ENCODE peak calls at places on chromosomes 5 and 9, in five cellular contexts. One of them, this sample, is unnamed.

GRCh38 chr9:98226516-98226915 is 28.9 kb downstream of the TBC1D2 start:
- DNase-seq in HFFc6: no peak
- DNase-seq in upper lobe of right lung: no peak
- DNase-seq in iPS-NIHi11: no peak
- DNase-seq in activated CD4-positive, alpha-beta memory T cell treated with anti-CD3 and anti-CD28 coated beads, Interleukin-2, amount 10 ng/mL, durations not matched to agents 7 days and 5 days: no peak
- DNase-seq in this sample: no peak

GRCh38 chr9:87615547-87616148 is 110.3 kb upstream of the CTSL start:
- DNase-seq in HFFc6: no peak
- DNase-seq in iPS-NIHi11: no peak
- DNase-seq in upper lobe of right lung: no peak
- DNase-seq in activated CD4-positive, alpha-beta memory T cell treated with anti-CD3 and anti-CD28 coated beads, Interleukin-2, amount 10 ng/mL, durations not matched to agents 7 days and 5 days: no peak
- DNase-seq in this sample: peak; percentile 73

GRCh38 chr5:106094128-106094726 is 1576.5 kb downstream of the EFNA5 start:
- DNase-seq in HFFc6: no peak
- DNase-seq in activated CD4-positive, alpha-beta memory T cell treated with anti-CD3 and anti-CD28 coated beads, Interleukin-2, amount 10 ng/mL, durations not matched to agents 7 days and 5 days: no peak
- DNase-seq in iPS-NIHi11: peak; percentile 23
- DNase-seq in upper lobe of right lung: no peak
- DNase-seq in this sample: no peak

GRCh38 chr5:143261748-143262392 is 141.6 kb downstream of the NR3C1 start:
- DNase-seq in iPS-NIHi11: no peak
- DNase-seq in HFFc6: peak; percentile 68
- DNase-seq in upper lobe of right lung: no peak
- DNase-seq in activated CD4-positive, alpha-beta memory T cell treated with anti-CD3 and anti-CD28 coated beads, Interleukin-2, amount 10 ng/mL, durations not matched to agents 7 days and 5 days: no peak
- DNase-seq in this sample: peak; percentile 84

GRCh38 chr9:34492051-34492450 is 30.7 kb downstream of the ENHO start:
- DNase-seq in upper lobe of right lung: no peak
- DNase-seq in iPS-NIHi11: peak; percentile 56
- DNase-seq in HFFc6: no peak
- DNase-seq in activated CD4-positive, alpha-beta memory T cell treated with anti-CD3 and anti-CD28 coated beads, Interleukin-2, amount 10 ng/mL, durations not matched to agents 7 days and 5 days: no peak
- DNase-seq in this sample: no peak

GRCh38 chr5:100517301-100517974 is 17.7 kb upstream of the FAM174A start:
- DNase-seq in upper lobe of right lung: peak; percentile 90
- DNase-seq in activated CD4-positive, alpha-beta memory T cell treated with anti-CD3 and anti-CD28 coated beads, Interleukin-2, amount 10 ng/mL, durations not matched to agents 7 days and 5 days: no peak
- DNase-seq in iPS-NIHi11: peak; percentile 33
- DNase-seq in HFFc6: no peak
- DNase-seq in this sample: no peak

GRCh38 chr9:70352356-70352755 is 62.1 kb downstream of the KLF9 start:
- DNase-seq in upper lobe of right lung: no peak
- DNase-seq in HFFc6: peak; percentile 23
- DNase-seq in iPS-NIHi11: no peak
- DNase-seq in activated CD4-positive, alpha-beta memory T cell treated with anti-CD3 and anti-CD28 coated beads, Interleukin-2, amount 10 ng/mL, durations not matched to agents 7 days and 5 days: no peak
- DNase-seq in this sample: no peak

GRCh38 chr5:172187118-172188032 is 649 bp downstream of the STK10 start:
- DNase-seq in activated CD4-positive, alpha-beta memory T cell treated with anti-CD3 and anti-CD28 coated beads, Interleukin-2, amount 10 ng/mL, durations not matched to agents 7 days and 5 days: peak; percentile 78
- DNase-seq in HFFc6: peak; percentile 81
- DNase-seq in upper lobe of right lung: peak; percentile 84
- DNase-seq in iPS-NIHi11: no peak
- DNase-seq in this sample: peak; percentile 70

GRCh38 chr9:121073038-121073437 is 1.7 kb upstream of the CNTRL start:
- DNase-seq in iPS-NIHi11: no peak
- DNase-seq in activated CD4-positive, alpha-beta memory T cell treated with anti-CD3 and anti-CD28 coated beads, Interleukin-2, amount 10 ng/mL, durations not matched to agents 7 days and 5 days: no peak
- DNase-seq in HFFc6: peak; percentile 30
- DNase-seq in upper lobe of right lung: no peak
- DNase-seq in this sample: no peak

GRCh38 chr9:70602364-70603019 is 188.0 kb upstream of the KLF9 start:
- DNase-seq in activated CD4-positive, alpha-beta memory T cell treated with anti-CD3 and anti-CD28 coated beads, Interleukin-2, amount 10 ng/mL, durations not matched to agents 7 days and 5 days: peak; percentile 50
- DNase-seq in HFFc6: peak; percentile 83
- DNase-seq in upper lobe of right lung: no peak
- DNase-seq in iPS-NIHi11: peak; percentile 75
- DNase-seq in this sample: peak; percentile 62

GRCh38 chr9:133558191-133559126 is 24.0 kb downstream of the ADAMTSL2 start:
- DNase-seq in iPS-NIHi11: peak; percentile 67
- DNase-seq in activated CD4-positive, alpha-beta memory T cell treated with anti-CD3 and anti-CD28 coated beads, Interleukin-2, amount 10 ng/mL, durations not matched to agents 7 days and 5 days: no peak
- DNase-seq in HFFc6: peak; percentile 76
- DNase-seq in upper lobe of right lung: no peak
- DNase-seq in this sample: peak; percentile 47

GRCh38 chr9:13213337-13213736 is 66.2 kb downstream of the MPDZ start:
- DNase-seq in HFFc6: peak; percentile 21
- DNase-seq in activated CD4-positive, alpha-beta memory T cell treated with anti-CD3 and anti-CD28 coated beads, Interleukin-2, amount 10 ng/mL, durations not matched to agents 7 days and 5 days: no peak
- DNase-seq in iPS-NIHi11: no peak
- DNase-seq in upper lobe of right lung: no peak
- DNase-seq in this sample: peak; percentile 28

GRCh38 chr5:101977729-101978345 is 318.2 kb downstream of the SLCO4C1 start:
- DNase-seq in upper lobe of right lung: no peak
- DNase-seq in iPS-NIHi11: peak; percentile 71
- DNase-seq in activated CD4-positive, alpha-beta memory T cell treated with anti-CD3 and anti-CD28 coated beads, Interleukin-2, amount 10 ng/mL, durations not matched to agents 7 days and 5 days: no peak
- DNase-seq in HFFc6: peak; percentile 25
- DNase-seq in this sample: peak; percentile 27

GRCh38 chr5:96381526-96381925 is 51.5 kb downstream of the PCSK1 start:
- DNase-seq in HFFc6: no peak
- DNase-seq in activated CD4-positive, alpha-beta memory T cell treated with anti-CD3 and anti-CD28 coated beads, Interleukin-2, amount 10 ng/mL, durations not matched to agents 7 days and 5 days: no peak
- DNase-seq in iPS-NIHi11: no peak
- DNase-seq in upper lobe of right lung: no peak
- DNase-seq in this sample: no peak

GRCh38 chr5:83048277-83048676 is 28.9 kb downstream of the TMEM167A start:
- DNase-seq in iPS-NIHi11: no peak
- DNase-seq in upper lobe of right lung: no peak
- DNase-seq in HFFc6: no peak
- DNase-seq in activated CD4-positive, alpha-beta memory T cell treated with anti-CD3 and anti-CD28 coated beads, Interleukin-2, amount 10 ng/mL, durations not matched to agents 7 days and 5 days: no peak
- DNase-seq in this sample: no peak

GRCh38 chr5:115847290-115847689 is 5.6 kb downstream of the AP3S1 start:
- DNase-seq in iPS-NIHi11: no peak
- DNase-seq in upper lobe of right lung: no peak
- DNase-seq in HFFc6: no peak
- DNase-seq in activated CD4-positive, alpha-beta memory T cell treated with anti-CD3 and anti-CD28 coated beads, Interleukin-2, amount 10 ng/mL, durations not matched to agents 7 days and 5 days: no peak
- DNase-seq in this sample: no peak

GRCh38 chr9:83034587-83034986 is 28.4 kb downstream of the RASEF start:
- DNase-seq in upper lobe of right lung: no peak
- DNase-seq in activated CD4-positive, alpha-beta memory T cell treated with anti-CD3 and anti-CD28 coated beads, Interleukin-2, amount 10 ng/mL, durations not matched to agents 7 days and 5 days: no peak
- DNase-seq in iPS-NIHi11: no peak
- DNase-seq in HFFc6: peak; percentile 28
- DNase-seq in this sample: peak; percentile 85

GRCh38 chr9:73565026-73565425 is 413.4 kb downstream of the ANXA1 start:
- DNase-seq in iPS-NIHi11: no peak
- DNase-seq in upper lobe of right lung: no peak
- DNase-seq in HFFc6: no peak
- DNase-seq in activated CD4-positive, alpha-beta memory T cell treated with anti-CD3 and anti-CD28 coated beads, Interleukin-2, amount 10 ng/mL, durations not matched to agents 7 days and 5 days: no peak
- DNase-seq in this sample: no peak

GRCh38 chr5:123554601-123555000 is 42.6 kb downstream of the CSNK1G3 start:
- DNase-seq in upper lobe of right lung: no peak
- DNase-seq in activated CD4-positive, alpha-beta memory T cell treated with anti-CD3 and anti-CD28 coated beads, Interleukin-2, amount 10 ng/mL, durations not matched to agents 7 days and 5 days: no peak
- DNase-seq in HFFc6: no peak
- DNase-seq in iPS-NIHi11: no peak
- DNase-seq in this sample: no peak

GRCh38 chr9:96688215-96688614 is 33.1 kb upstream of the PRXL2C start:
- DNase-seq in HFFc6: no peak
- DNase-seq in upper lobe of right lung: no peak
- DNase-seq in iPS-NIHi11: no peak
- DNase-seq in activated CD4-positive, alpha-beta memory T cell treated with anti-CD3 and anti-CD28 coated beads, Interleukin-2, amount 10 ng/mL, durations not matched to agents 7 days and 5 days: no peak
- DNase-seq in this sample: no peak

GRCh38 chr9:73149371-73150067 is 2.1 kb upstream of the ANXA1 start:
- DNase-seq in iPS-NIHi11: no peak
- DNase-seq in HFFc6: peak; percentile 85
- DNase-seq in activated CD4-positive, alpha-beta memory T cell treated with anti-CD3 and anti-CD28 coated beads, Interleukin-2, amount 10 ng/mL, durations not matched to agents 7 days and 5 days: no peak
- DNase-seq in upper lobe of right lung: no peak
- DNase-seq in this sample: peak; percentile 82

GRCh38 chr5:158212915-158213314 is 354.0 kb upstream of the CLINT1 start:
- DNase-seq in upper lobe of right lung: no peak
- DNase-seq in iPS-NIHi11: peak; percentile 59
- DNase-seq in HFFc6: no peak
- DNase-seq in activated CD4-positive, alpha-beta memory T cell treated with anti-CD3 and anti-CD28 coated beads, Interleukin-2, amount 10 ng/mL, durations not matched to agents 7 days and 5 days: no peak
- DNase-seq in this sample: no peak

This sample was measured in RCC 7860.